ENCODE peak calls at places on chromosomes 13 and 19, in four cellular contexts. C is AG10803, A is upper lobe of right lung, R is NCI-H1092 treated with DMSO at 0.1 percent for 48 hours. K is an unnamed sample.
A peak's percentile ranks its signal among the peaks of the same experiment; 100 is the strongest.

GRCh38 chr13:51523082-51523518 is 61.2 kb upstream of the WDFY2 start:
- DNase-seq in C (peak; percentile 68), A (no peak), R (no peak), K (peak; percentile 88)

GRCh38 chr13:86945596-86945995 is 725.6 kb upstream of the SLITRK5 start:
- DNase-seq in C (no peak), R (no peak), A (no peak), K (peak; percentile 0)

GRCh38 chr13:64088491-64088890 is 2672.8 kb upstream of the PCDH20 start:
- DNase-seq in C (no peak), R (no peak), A (no peak), K (no peak)

GRCh38 chr13:30607908-30608307 is 9.8 kb upstream of the USPL1 start:
- DNase-seq in R (no peak), A (no peak), C (no peak), K (no peak)

GRCh38 chr19:16268676-16269319 is 55.8 kb upstream of the KLF2 start:
- DNase-seq in C (no peak), A (no peak), R (no peak), K (no peak)

GRCh38 chr19:58395220-58395978 is at the start of gene RNF225:
- DNase-seq in A (peak; percentile 75), R (no peak), C (no peak), K (peak; percentile 13)

GRCh38 chr13:20769091-20769490 is 4.7 kb downstream of the EEF1AKMT1 start:
- DNase-seq in C (no peak), R (no peak), A (no peak), K (no peak)

GRCh38 chr13:40193290-40194203 is 472.9 kb downstream of the FOXO1 start:
- DNase-seq in A (no peak), R (no peak), C (peak; percentile 66), K (peak; percentile 54)

K was measured in fibroblast of mammary gland.